ENCODE peak calls at places on chromosomes 2 and 18, in seven cellular contexts. T is sigmoid colon, I is gastrocnemius medialis, Z is body of pancreas, S is Peyer's patch, Q is uterus, F is stomach. A is an unnamed sample. For H3K27me3, the result is how much of the 10 kb centered on the place peaks cover.

GRCh38 chr2:179817181-179817841 is 44.1 kb downstream of the ZNF385B start:
- DNase-seq in T (no peak), Q (no peak), Z (no peak), F (no peak), S (no peak), I (no peak), A (no peak)

GRCh38 chr2:64404743-64405142 is 49.2 kb upstream of the LGALSL start:
- DNase-seq in T (no peak), S (no peak), F (peak), Q (peak), Z (peak), I (no peak), A (peak)

GRCh38 chr18:77207540-77207939 is 42.1 kb upstream of the GALR1 start:
- DNase-seq in Z (peak), I (peak), Q (peak), S (peak), T (peak), F (peak), A (peak)

GRCh38 chr2:158912122-158912521 is 56.3 kb upstream of the TANC1 start:
- DNase-seq in Z (no peak), I (no peak), F (no peak), T (no peak), Q (no peak), S (no peak), A (no peak)

GRCh38 chr2:121810959-121811853 is 55.8 kb downstream of the TSN start:
- DNase-seq in S (no peak), I (peak), T (peak), Z (peak), Q (peak), F (peak), A (peak)

GRCh38 chr2:101688266-101688665 is 9.2 kb upstream of the MAP4K4 start:
- DNase-seq in Q (no peak), S (no peak), Z (no peak), T (no peak), F (no peak), I (no peak), A (no peak)

GRCh38 chr2:232643813-232644347 is 10.5 kb downstream of the EFHD1 start:
- DNase-seq in F (no peak), T (no peak), S (no peak), Q (no peak), Z (no peak), I (no peak), A (no peak)

GRCh38 chr2:12787891-12788783 is 71.4 kb downstream of the TRIB2 start:
- DNase-seq in Z (no peak), Q (no peak), S (no peak), T (no peak), F (no peak), I (no peak), A (peak)

GRCh38 chr2:199631129-199631528 is 173.4 kb upstream of the SATB2 start:
- DNase-seq in T (no peak), S (no peak), F (no peak), Z (no peak), I (no peak), Q (no peak), A (no peak)

GRCh38 chr2:65660340-65660739 is 227.9 kb upstream of the SPRED2 start:
- DNase-seq in T (no peak), Z (no peak), F (no peak), I (no peak), S (no peak), Q (no peak), A (no peak)

GRCh38 chr2:238257786-238258700 is 18.2 kb upstream of the HES6 start:
- DNase-seq in Q (no peak), T (peak), I (no peak), F (no peak), S (no peak), Z (no peak), A (no peak)

GRCh38 chr2:54667726-54668650 is 55.5 kb upstream of the EML6 start:
- DNase-seq in Z (no peak), F (no peak), Q (no peak), T (no peak), I (no peak), S (no peak), A (no peak)

GRCh38 chr2:168766600-168766999 is 35.8 kb upstream of the NOSTRIN start:
- DNase-seq in Q (no peak), F (no peak), T (no peak), S (no peak), I (no peak), Z (no peak), A (no peak)

GRCh38 chr2:120060088-120060623 is 47.3 kb downstream of the EPB41L5 start:
- DNase-seq in I (no peak), S (no peak), Q (no peak), Z (no peak), F (no peak), T (no peak), A (no peak)

GRCh38 chr2:160407393-160408204 is 86.0 kb downstream of the RBMS1 start:
- DNase-seq in F (peak), Q (peak), Z (peak), S (peak), I (no peak), T (peak), A (peak)

GRCh38 chr2:241532733-241533601 is 24.6 kb upstream of the STK25 start:
- DNase-seq in Q (no peak), T (no peak), I (no peak), S (no peak), Z (no peak), F (no peak), A (no peak)

GRCh38 chr2:241534293-241534692 is 24.3 kb upstream of the BOK start:
- DNase-seq in T (no peak), I (no peak), Z (no peak), Q (no peak), S (no peak), F (no peak), A (no peak)

GRCh38 chr2:241530571-241530970 is 22.2 kb upstream of the STK25 start:
- DNase-seq in Q (no peak), Z (no peak), T (no peak), I (no peak), S (no peak), F (no peak), A (no peak)

GRCh38 chr2:241531161-241531722 is 22.9 kb upstream of the STK25 start:
- DNase-seq in Q (no peak), F (no peak), S (no peak), Z (no peak), T (no peak), I (no peak), A (no peak)

GRCh38 chr2:241532168-241532567 is 23.8 kb upstream of the STK25 start:
- DNase-seq in I (no peak), Q (no peak), S (no peak), F (no peak), T (no peak), Z (no peak), A (no peak)
- TF ChIP-seq POLR2A in I (no peak), Q (no peak), S (no peak), F (no peak), T (no peak), Z (no peak), A (no peak)

DNA sequence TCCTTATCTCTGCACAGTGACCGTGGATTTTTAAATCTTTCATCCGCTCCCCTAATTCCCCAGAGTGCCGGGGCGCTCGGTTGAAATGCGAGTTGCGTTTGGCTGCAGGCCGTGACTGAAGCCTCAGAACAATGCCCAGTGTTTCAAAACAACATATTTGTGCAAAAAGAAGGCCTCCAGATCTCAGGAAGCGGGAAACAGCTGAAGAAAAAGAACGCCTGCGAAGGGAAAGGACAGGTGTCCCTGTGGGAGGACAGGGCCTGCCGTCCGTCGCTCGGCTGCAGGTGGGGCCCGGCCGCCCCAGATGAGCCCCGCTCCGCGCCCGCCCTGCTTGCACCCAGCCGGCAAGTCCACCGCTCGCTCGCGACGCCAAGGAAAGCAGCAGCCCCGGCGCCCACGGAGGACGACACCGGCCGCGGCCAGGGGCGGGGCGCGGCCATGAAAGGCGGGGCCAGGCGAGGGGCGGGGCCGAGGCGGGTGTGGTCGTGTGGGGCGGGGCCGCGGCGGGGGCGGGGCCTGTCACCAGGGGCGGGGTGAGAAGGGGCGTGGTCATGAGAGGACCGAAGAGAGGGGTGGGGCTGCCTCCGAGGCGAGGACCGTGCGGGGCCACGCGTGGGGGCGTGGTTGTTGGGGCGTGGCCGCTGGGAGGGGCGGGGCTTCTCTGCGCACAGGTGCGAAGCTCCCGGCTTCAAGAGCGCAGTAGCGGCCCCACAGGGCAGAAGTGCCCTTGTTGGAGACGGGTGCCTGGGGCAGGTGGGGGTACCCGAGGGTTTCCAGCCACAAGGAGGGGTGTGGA is 17.6 kb upstream of the BOK start:
- DNase-seq in T (no peak), F (peak), Q (no peak), S (peak), I (peak), Z (peak), A (no peak)
- H3K27me3 ChIP-seq in T (under half), F (under half), Q (under half), S (under half), I (under half), Z (under half), A (under half)

DNA sequence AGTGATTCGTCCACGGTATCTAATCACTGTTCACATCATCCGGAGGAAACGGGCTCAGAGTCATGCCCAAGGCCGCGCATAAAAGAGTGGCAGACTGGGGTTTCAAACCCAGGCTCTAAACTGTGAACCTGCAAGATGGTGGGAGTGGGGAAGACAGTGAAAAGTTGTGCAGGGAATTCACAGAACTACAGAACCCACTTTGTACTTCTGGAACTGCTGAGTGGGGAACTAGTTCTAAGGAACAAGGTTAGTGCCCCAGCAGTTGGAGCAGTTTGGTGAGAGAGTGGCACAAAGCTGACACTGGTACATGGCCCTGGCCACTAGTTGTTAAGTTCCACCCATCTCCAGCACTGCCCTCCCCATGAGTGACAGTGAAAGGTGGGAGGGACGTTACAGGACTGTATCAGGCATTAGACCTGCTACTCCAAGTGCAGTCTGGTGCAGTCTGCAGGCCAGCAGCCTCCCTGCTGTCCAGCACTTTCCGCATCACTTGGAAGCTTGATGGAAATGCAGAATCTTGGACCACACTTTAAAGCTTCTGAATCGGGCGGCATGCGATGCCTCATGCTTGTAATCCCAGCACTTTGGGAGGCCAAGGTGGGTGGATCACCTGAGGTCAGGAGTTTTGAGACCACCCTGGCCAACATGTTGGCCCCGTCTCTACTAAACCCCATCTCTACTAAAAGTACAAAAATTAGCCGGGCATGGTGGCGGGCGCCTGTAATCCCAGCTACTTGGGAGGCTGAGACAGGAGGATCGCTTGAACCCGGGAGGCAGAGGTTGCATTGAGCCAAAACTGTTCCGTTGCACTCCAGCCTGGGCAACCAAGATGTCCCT is 47.3 kb downstream of the C2orf42 start:
- DNase-seq in T (peak), S (peak), Q (peak), F (peak), I (peak), Z (peak), A (peak)
- TF ChIP-seq POLR2A in T (peak), S (no peak), Q (peak), F (no peak), I (no peak), Z (no peak), A (no peak)

GRCh38 chr2:86235196-86235980 is 36.1 kb downstream of the MRPL35 start:
- DNase-seq in T (peak), Q (no peak), S (no peak), Z (no peak), F (no peak), I (no peak), A (no peak)
- H3K27me3 ChIP-seq in T (under half), Q (under half), S (under half), Z (under half), F (under half), I (under half), A (under half)

GRCh38 chr2:43105586-43106562 is 120.5 kb downstream of the ZFP36L2 start:
- DNase-seq in S (peak), F (peak), Z (peak), Q (peak), T (peak), I (no peak), A (peak)
- TF ChIP-seq POLR2A in S (no peak), F (no peak), Z (peak), Q (no peak), T (no peak), I (no peak), A (no peak)

DNA sequence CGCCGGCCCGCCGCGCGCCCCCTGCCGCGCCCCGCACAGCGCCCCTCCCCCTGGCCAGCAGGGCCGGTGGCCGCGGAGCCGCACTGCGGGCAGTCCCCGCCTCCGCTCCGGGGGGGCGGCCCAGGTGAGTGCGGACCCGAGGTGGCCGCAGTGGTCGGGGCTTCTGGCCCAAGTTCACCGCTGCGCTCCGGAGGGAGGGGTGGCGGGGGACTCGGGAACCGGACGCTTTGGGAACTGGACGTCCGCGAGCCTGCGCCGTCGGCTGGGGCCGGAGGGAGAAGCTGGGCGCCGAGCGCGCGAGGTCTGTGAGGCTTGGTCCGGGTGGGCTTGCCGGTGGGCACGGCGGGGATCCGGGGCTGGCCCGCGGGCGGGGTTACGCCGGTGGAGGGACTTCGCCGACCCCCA is 587 bp upstream of the LDLRAD4 start:
- DNase-seq in I (no peak), T (no peak), F (no peak), S (no peak), Q (peak), Z (peak), A (peak)
- H3K27me3 ChIP-seq in I (under half), T (under half), F (under half), S (under half), Q (under half), Z (under half), A (under half)

GRCh38 chr2:85710687-85711577 is 16.8 kb downstream of the GNLY start:
- DNase-seq in Z (no peak), S (no peak), F (no peak), Q (no peak), I (no peak), T (no peak), A (peak)
- TF ChIP-seq POLR2A in Z (no peak), S (no peak), F (no peak), Q (no peak), I (peak), T (no peak), A (no peak)

GRCh38 chr2:102925003-102925402 is 163.2 kb downstream of the TMEM182 start:
- DNase-seq in S (no peak), F (no peak), Z (no peak), I (no peak), Q (no peak), T (no peak), A (no peak)
- H3K27me3 ChIP-seq in S (under half), F (under half), Z (under half), I (under half), Q (under half), T (under half), A (under half)